ENCODE peak calls at places on chromosomes 1 and 21, in nine cellular contexts. W, X, T, U, G, A, H, Y and Z are unnamed samples.

GRCh38 chr1:93905734-93906133 is 3.5 kb downstream of the GCLM start:
- DNase-seq in W (no peak), X (no peak), T (no peak), U (no peak), G (no peak), A (peak; percentile 41), H (no peak), Y (no peak), Z (no peak)

GRCh38 chr1:69737527-69738176 is 169.9 kb downstream of the LRRC7 start:
- DNase-seq in W (peak; percentile 55), X (peak; percentile 2), T (peak; percentile 8), U (peak; percentile 71), G (peak; percentile 7), A (peak; percentile 47), H (peak; percentile 35), Y (peak; percentile 37), Z (peak; percentile 10)

GRCh38 chr1:212970085-212970484 is 19.7 kb downstream of the VASH2 start:
- DNase-seq in W (no peak), X (no peak), T (no peak), U (no peak), G (no peak), A (no peak), H (no peak), Y (no peak), Z (no peak)

GRCh38 chr1:198465201-198466144 is 75.0 kb downstream of the ATP6V1G3 start:
- DNase-seq in W (no peak), X (peak; percentile 20), T (peak; percentile 26), U (peak; percentile 63), G (peak; percentile 17), A (peak; percentile 45), H (no peak), Y (peak; percentile 41), Z (peak; percentile 21)

GRCh38 chr1:154154534-154155181 is at the start of gene NUP210L:
- DNase-seq in W (peak; percentile 13), X (no peak), T (no peak), U (no peak), G (no peak), A (no peak), H (no peak), Y (peak; percentile 4), Z (no peak)

GRCh38 chr1:178094752-178095645 is 1.1 kb downstream of the RASAL2 start:
- DNase-seq in W (no peak), X (no peak), T (no peak), U (peak; percentile 32), G (no peak), A (peak; percentile 58), H (no peak), Y (no peak), Z (no peak)

GRCh38 chr1:74531807-74532206 is 19.4 kb upstream of the LRRC53 start:
- DNase-seq in W (no peak), X (no peak), T (no peak), U (no peak), G (no peak), A (no peak), H (no peak), Y (no peak), Z (no peak)

GRCh38 chr1:192538407-192539311 is 36.9 kb upstream of the RGS1 start:
- DNase-seq in W (no peak), X (no peak), T (no peak), U (no peak), G (no peak), A (no peak), H (no peak), Y (no peak), Z (peak; percentile 40)

GRCh38 chr1:89311757-89312156 is 39.1 kb upstream of the GBP5 start:
- DNase-seq in W (no peak), X (no peak), T (no peak), U (no peak), G (no peak), A (no peak), H (no peak), Y (no peak), Z (no peak)

GRCh38 chr1:24293392-24294227 is 25.5 kb upstream of the GRHL3 start:
- DNase-seq in W (no peak), X (no peak), T (no peak), U (no peak), G (no peak), A (no peak), H (no peak), Y (no peak), Z (no peak)

GRCh38 chr21:21367583-21367982 is 369.4 kb downstream of the NCAM2 start:
- DNase-seq in W (no peak), X (no peak), T (no peak), U (no peak), G (no peak), A (no peak), H (no peak), Y (no peak), Z (no peak)

GRCh38 chr1:64150266-64150665 is 53.2 kb upstream of the UBE2U start:
- DNase-seq in W (no peak), X (no peak), T (no peak), U (no peak), G (no peak), A (no peak), H (no peak), Y (no peak), Z (no peak)

GRCh38 chr1:115215703-115216521 is 122.1 kb downstream of the NGF start:
- DNase-seq in W (no peak), X (no peak), T (no peak), U (no peak), G (no peak), A (no peak), H (no peak), Y (no peak), Z (no peak)

GRCh38 chr1:93738075-93738622 is 56.5 kb upstream of the BCAR3 start:
- DNase-seq in W (no peak), X (peak; percentile 40), T (no peak), U (no peak), G (no peak), A (peak; percentile 94), H (no peak), Y (peak; percentile 72), Z (no peak)

GRCh38 chr21:34276711-34277425 is 86.9 kb upstream of the KCNE2 start:
- DNase-seq in W (no peak), X (no peak), T (peak; percentile 17), U (no peak), G (peak; percentile 6), A (no peak), H (no peak), Y (no peak), Z (peak; percentile 23)

GRCh38 chr1:228367798-228368791 is 38.5 kb downstream of the TRIM11 start:
- DNase-seq in W (no peak), X (no peak), T (no peak), U (no peak), G (no peak), A (no peak), H (no peak), Y (no peak), Z (no peak)

GRCh38 chr21:29230541-29231275 is 68.0 kb upstream of the BACH1 start:
- DNase-seq in W (no peak), X (no peak), T (no peak), U (no peak), G (no peak), A (peak; percentile 27), H (no peak), Y (no peak), Z (no peak)

GRCh38 chr1:210301254-210301955 is 27.3 kb upstream of the HHAT start:
- DNase-seq in W (no peak), X (no peak), T (no peak), U (no peak), G (no peak), A (peak; percentile 56), H (no peak), Y (peak; percentile 7), Z (no peak)

GRCh38 chr1:43044572-43045361 is 86.1 kb upstream of the SLC2A1 start:
- DNase-seq in W (no peak), X (no peak), T (no peak), U (no peak), G (no peak), A (no peak), H (no peak), Y (no peak), Z (no peak)

GRCh38 chr1:99737016-99737415 is 29.4 kb downstream of the FRRS1 start:
- DNase-seq in W (peak; percentile 38), X (peak; percentile 29), T (no peak), U (peak; percentile 66), G (no peak), A (peak; percentile 79), H (no peak), Y (peak; percentile 39), Z (no peak)

GRCh38 chr1:236021424-236022135 is 43.3 kb downstream of the NID1 start:
- DNase-seq in W (no peak), X (no peak), T (no peak), U (no peak), G (no peak), A (peak; percentile 47), H (no peak), Y (no peak), Z (no peak)

GRCh38 chr1:71463144-71463543 is 382.3 kb upstream of the ZRANB2 start:
- DNase-seq in W (no peak), X (no peak), T (no peak), U (no peak), G (no peak), A (peak; percentile 29), H (no peak), Y (no peak), Z (no peak)

GRCh38 chr1:2597441-2598328 is 11.1 kb downstream of the PRXL2B start:
- DNase-seq in W (no peak), X (no peak), T (no peak), U (no peak), G (no peak), A (no peak), H (no peak), Y (no peak), Z (no peak)

GRCh38 chr1:10179408-10179685 is 31.0 kb upstream of the KIF1B start:
- DNase-seq in W (no peak), X (no peak), T (no peak), U (no peak), G (no peak), A (no peak), H (no peak), Y (no peak), Z (no peak)

GRCh38 chr1:33220701-33221384 is 35.4 kb upstream of the ZNF362 start:
- DNase-seq in W (no peak), X (no peak), T (no peak), U (no peak), G (no peak), A (no peak), H (no peak), Y (no peak), Z (no peak)

GRCh38 chr1:230849451-230850194 is 18.7 kb downstream of the C1orf198 start:
- DNase-seq in W (no peak), X (no peak), T (no peak), U (no peak), G (no peak), A (peak; percentile 89), H (peak; percentile 42), Y (peak; percentile 80), Z (no peak)

GRCh38 chr21:34603002-34603709 is 11.8 kb downstream of the RCAN1 start:
- DNase-seq in W (peak; percentile 83), X (peak; percentile 27), T (peak; percentile 79), U (peak; percentile 75), G (peak; percentile 54), A (peak; percentile 88), H (peak; percentile 85), Y (peak; percentile 46), Z (peak; percentile 78)

GRCh38 chr1:200666309-200666708 is 3.4 kb downstream of the DDX59 start:
- DNase-seq in W (no peak), X (no peak), T (no peak), U (no peak), G (no peak), A (no peak), H (no peak), Y (no peak), Z (no peak)

GRCh38 chr1:8871539-8871935 is 6.9 kb downstream of the ENO1 start:
- DNase-seq in W (no peak), X (no peak), T (no peak), U (no peak), G (no peak), A (no peak), H (peak; percentile 39), Y (no peak), Z (no peak)

GRCh38 chr1:225987491-225988316 is 11.4 kb downstream of the SDE2 start:
- DNase-seq in W (no peak), X (peak; percentile 42), T (no peak), U (peak; percentile 56), G (no peak), A (peak; percentile 62), H (no peak), Y (peak; percentile 20), Z (no peak)

GRCh38 chr1:235404190-235404589 is 37.0 kb downstream of the TBCE start:
- DNase-seq in W (no peak), X (no peak), T (no peak), U (no peak), G (no peak), A (no peak), H (no peak), Y (no peak), Z (no peak)